ENCODE peak calls at places on chromosomes 2 and 18, in eight cellular contexts. One of them, this sample, is unnamed.

GRCh38 chr2:32168513-32168912 is 2.8 kb downstream of the SLC30A6 start:
- DNase-seq in ovary: no peak
- DNase-seq in IMR-90: no peak
- DNase-seq in AG09319: no peak
- DNase-seq in epithelial cell of esophagus: no peak
- DNase-seq in HCT116: no peak
- DNase-seq in foreskin fibroblast: no peak
- DNase-seq in endothelial cell: no peak
- DNase-seq in this sample: no peak

GRCh38 chr2:106801256-106801655 is 84.7 kb downstream of the ST6GAL2 start:
- DNase-seq in endothelial cell: no peak
- DNase-seq in foreskin fibroblast: no peak
- DNase-seq in IMR-90: no peak
- DNase-seq in AG09319: no peak
- DNase-seq in HCT116: no peak
- DNase-seq in ovary: no peak
- DNase-seq in epithelial cell of esophagus: no peak
- DNase-seq in this sample: no peak

GRCh38 chr2:208020253-208020652 is 5.1 kb downstream of the PLEKHM3 start:
- DNase-seq in HCT116: no peak
- DNase-seq in epithelial cell of esophagus: no peak
- DNase-seq in endothelial cell: no peak
- DNase-seq in foreskin fibroblast: no peak
- DNase-seq in IMR-90: no peak
- DNase-seq in ovary: no peak
- DNase-seq in AG09319: no peak
- DNase-seq in this sample: no peak

GRCh38 chr18:63131106-63131943 is 188.2 kb downstream of the BCL2 start:
- DNase-seq in HCT116: no peak
- DNase-seq in endothelial cell: peak; percentile 28
- DNase-seq in foreskin fibroblast: peak; percentile 33
- DNase-seq in epithelial cell of esophagus: peak; percentile 60
- DNase-seq in ovary: peak; percentile 80
- DNase-seq in AG09319: peak; percentile 25
- DNase-seq in IMR-90: peak; percentile 59
- DNase-seq in this sample: no peak

GRCh38 chr2:136714452-136714951 is 50.8 kb upstream of the THSD7B start:
- DNase-seq in epithelial cell of esophagus: no peak
- DNase-seq in ovary: no peak
- DNase-seq in endothelial cell: no peak
- DNase-seq in foreskin fibroblast: no peak
- DNase-seq in IMR-90: no peak
- DNase-seq in HCT116: no peak
- DNase-seq in AG09319: no peak
- DNase-seq in this sample: no peak

GRCh38 chr2:157170299-157170698 is 87.2 kb upstream of the GALNT5 start:
- DNase-seq in epithelial cell of esophagus: peak; percentile 16
- DNase-seq in endothelial cell: no peak
- DNase-seq in ovary: no peak
- DNase-seq in HCT116: no peak
- DNase-seq in IMR-90: peak; percentile 65
- DNase-seq in foreskin fibroblast: peak; percentile 64
- DNase-seq in AG09319: no peak
- DNase-seq in this sample: no peak

GRCh38 chr2:178484245-178485041 is 4.2 kb downstream of the PLEKHA3 start:
- DNase-seq in AG09319: no peak
- DNase-seq in ovary: peak; percentile 26
- DNase-seq in IMR-90: peak; percentile 30
- DNase-seq in endothelial cell: no peak
- DNase-seq in foreskin fibroblast: peak; percentile 19
- DNase-seq in epithelial cell of esophagus: peak; percentile 37
- DNase-seq in HCT116: no peak
- DNase-seq in this sample: no peak

GRCh38 chr2:232501331-232501771 is 13.7 kb upstream of the ECEL1 start:
- DNase-seq in AG09319: no peak
- DNase-seq in epithelial cell of esophagus: no peak
- DNase-seq in foreskin fibroblast: no peak
- DNase-seq in endothelial cell: no peak
- DNase-seq in ovary: peak; percentile 76
- DNase-seq in IMR-90: no peak
- DNase-seq in HCT116: no peak
- DNase-seq in this sample: no peak

GRCh38 chr2:7953184-7953583 is 728.7 kb upstream of the ID2 start:
- DNase-seq in IMR-90: no peak
- DNase-seq in endothelial cell: no peak
- DNase-seq in AG09319: no peak
- DNase-seq in epithelial cell of esophagus: no peak
- DNase-seq in foreskin fibroblast: no peak
- DNase-seq in HCT116: no peak
- DNase-seq in ovary: no peak
- DNase-seq in this sample: no peak

GRCh38 chr2:241977557-241978300 is 108.2 kb downstream of the RTP5 start:
- DNase-seq in AG09319: no peak
- DNase-seq in IMR-90: no peak
- DNase-seq in HCT116: no peak
- DNase-seq in epithelial cell of esophagus: no peak
- DNase-seq in foreskin fibroblast: no peak
- DNase-seq in ovary: no peak
- DNase-seq in endothelial cell: no peak
- DNase-seq in this sample: no peak

GRCh38 chr2:54770676-54771075 is 47.2 kb downstream of the EML6 start:
- DNase-seq in IMR-90: no peak
- DNase-seq in foreskin fibroblast: no peak
- DNase-seq in HCT116: no peak
- DNase-seq in ovary: no peak
- DNase-seq in AG09319: no peak
- DNase-seq in epithelial cell of esophagus: peak; percentile 37
- DNase-seq in endothelial cell: no peak
- DNase-seq in this sample: no peak

GRCh38 chr18:56901919-56902318 is 245.0 kb upstream of the BOD1L2 start:
- DNase-seq in foreskin fibroblast: no peak
- DNase-seq in HCT116: no peak
- DNase-seq in ovary: no peak
- DNase-seq in epithelial cell of esophagus: no peak
- DNase-seq in endothelial cell: no peak
- DNase-seq in AG09319: no peak
- DNase-seq in IMR-90: no peak
- DNase-seq in this sample: no peak

GRCh38 chr18:53028565-53028964 is 688.6 kb downstream of the DCC start:
- DNase-seq in HCT116: no peak
- DNase-seq in AG09319: no peak
- DNase-seq in epithelial cell of esophagus: no peak
- DNase-seq in ovary: no peak
- DNase-seq in IMR-90: no peak
- DNase-seq in foreskin fibroblast: no peak
- DNase-seq in endothelial cell: no peak
- DNase-seq in this sample: no peak

GRCh38 chr2:64595397-64596160 is 58.1 kb downstream of the SERTAD2 start:
- DNase-seq in HCT116: peak; percentile 27
- DNase-seq in foreskin fibroblast: no peak
- DNase-seq in AG09319: no peak
- DNase-seq in endothelial cell: no peak
- DNase-seq in ovary: no peak
- DNase-seq in IMR-90: peak; percentile 17
- DNase-seq in epithelial cell of esophagus: peak; percentile 40
- DNase-seq in this sample: no peak
- TF ChIP-seq CTCF in HCT116: peak; percentile 40
- TF ChIP-seq CTCF in foreskin fibroblast: peak; percentile 19
- TF ChIP-seq CTCF in AG09319: peak; percentile 30
- TF ChIP-seq CTCF in endothelial cell: no peak
- TF ChIP-seq CTCF in ovary: no peak
- TF ChIP-seq CTCF in IMR-90: peak; percentile 49
- TF ChIP-seq CTCF in epithelial cell of esophagus: peak; percentile 37
- TF ChIP-seq CTCF in this sample: no peak

DNA sequence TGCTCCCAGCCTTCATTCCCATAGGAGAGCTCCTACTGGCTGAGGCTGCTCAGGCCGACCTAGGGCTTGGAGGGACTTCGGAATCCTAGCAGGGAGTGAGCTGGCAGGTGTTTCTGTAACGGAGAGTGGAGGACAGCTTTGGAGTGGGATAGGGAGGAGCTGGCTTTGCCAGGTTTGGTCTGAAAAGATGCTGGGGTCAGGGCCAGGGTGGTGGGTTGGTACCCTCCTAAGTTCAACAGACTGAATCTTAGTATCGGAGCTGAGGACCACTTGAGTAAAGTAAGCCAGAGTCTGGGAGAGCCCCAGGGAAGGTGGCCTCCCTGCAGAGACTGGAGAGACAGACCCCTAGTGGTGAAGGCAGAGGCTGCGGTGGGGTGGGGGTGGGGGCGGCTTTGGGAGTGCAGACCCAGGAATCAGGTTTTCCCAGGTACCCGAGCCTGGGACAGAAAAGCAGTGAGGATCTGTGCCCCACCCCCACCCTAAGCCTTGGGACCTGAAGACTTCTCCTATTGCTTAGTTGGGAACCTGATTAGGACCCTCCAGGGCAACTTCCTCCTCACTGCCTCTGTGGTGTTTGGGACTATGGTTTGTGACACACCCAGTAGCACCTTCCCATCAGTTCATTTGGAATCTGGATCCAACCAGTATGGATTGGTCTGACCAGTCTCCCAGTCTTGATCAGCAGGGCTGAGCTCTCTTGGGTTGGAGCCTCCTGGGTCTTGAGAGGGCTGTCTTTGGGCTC is 3.0 kb downstream of the CNNM4 start:
- DNase-seq in ovary: no peak
- DNase-seq in epithelial cell of esophagus: no peak
- DNase-seq in endothelial cell: peak; percentile 37
- DNase-seq in foreskin fibroblast: no peak
- DNase-seq in IMR-90: no peak
- DNase-seq in AG09319: no peak
- DNase-seq in HCT116: no peak
- DNase-seq in this sample: no peak
- TF ChIP-seq CTCF in ovary: no peak
- TF ChIP-seq CTCF in epithelial cell of esophagus: peak; percentile 32
- TF ChIP-seq CTCF in endothelial cell: peak; percentile 19
- TF ChIP-seq CTCF in foreskin fibroblast: peak; percentile 32
- TF ChIP-seq CTCF in IMR-90: peak; percentile 41
- TF ChIP-seq CTCF in AG09319: peak; percentile 43
- TF ChIP-seq CTCF in HCT116: peak; percentile 57
- TF ChIP-seq CTCF in this sample: no peak

GRCh38 chr2:189629553-189630453 is 31.5 kb upstream of the ASNSD1 start:
- DNase-seq in foreskin fibroblast: no peak
- DNase-seq in AG09319: no peak
- DNase-seq in endothelial cell: no peak
- DNase-seq in IMR-90: peak; percentile 43
- DNase-seq in epithelial cell of esophagus: no peak
- DNase-seq in HCT116: no peak
- DNase-seq in ovary: no peak
- DNase-seq in this sample: no peak

GRCh38 chr2:189631849-189632248 is 29.4 kb upstream of the ASNSD1 start:
- DNase-seq in foreskin fibroblast: no peak
- DNase-seq in endothelial cell: no peak
- DNase-seq in HCT116: no peak
- DNase-seq in IMR-90: no peak
- DNase-seq in ovary: no peak
- DNase-seq in epithelial cell of esophagus: no peak
- DNase-seq in AG09319: no peak
- DNase-seq in this sample: no peak

GRCh38 chr2:189635353-189635752 is 25.9 kb upstream of the ASNSD1 start:
- DNase-seq in foreskin fibroblast: no peak
- DNase-seq in IMR-90: no peak
- DNase-seq in AG09319: no peak
- DNase-seq in HCT116: no peak
- DNase-seq in epithelial cell of esophagus: no peak
- DNase-seq in ovary: no peak
- DNase-seq in endothelial cell: no peak
- DNase-seq in this sample: no peak

GRCh38 chr2:189628817-189629552 is 32.3 kb upstream of the ASNSD1 start:
- DNase-seq in endothelial cell: no peak
- DNase-seq in ovary: no peak
- DNase-seq in IMR-90: no peak
- DNase-seq in foreskin fibroblast: no peak
- DNase-seq in epithelial cell of esophagus: peak; percentile 64
- DNase-seq in HCT116: no peak
- DNase-seq in AG09319: no peak
- DNase-seq in this sample: no peak

GRCh38 chr2:189633392-189633811 is 27.9 kb upstream of the ASNSD1 start:
- DNase-seq in ovary: no peak
- DNase-seq in endothelial cell: peak; percentile 30
- DNase-seq in AG09319: no peak
- DNase-seq in foreskin fibroblast: no peak
- DNase-seq in HCT116: no peak
- DNase-seq in IMR-90: no peak
- DNase-seq in epithelial cell of esophagus: peak; percentile 34
- DNase-seq in this sample: no peak
- TF ChIP-seq CTCF in ovary: no peak
- TF ChIP-seq CTCF in endothelial cell: peak; percentile 46
- TF ChIP-seq CTCF in AG09319: peak; percentile 26
- TF ChIP-seq CTCF in foreskin fibroblast: peak; percentile 28
- TF ChIP-seq CTCF in HCT116: peak; percentile 46
- TF ChIP-seq CTCF in IMR-90: peak; percentile 41
- TF ChIP-seq CTCF in epithelial cell of esophagus: peak; percentile 41
- TF ChIP-seq CTCF in this sample: no peak

GRCh38 chr2:142286618-142287017 is 155.8 kb upstream of the LRP1B start:
- DNase-seq in HCT116: peak; percentile 42
- DNase-seq in epithelial cell of esophagus: peak; percentile 44
- DNase-seq in endothelial cell: peak; percentile 26
- DNase-seq in IMR-90: no peak
- DNase-seq in AG09319: no peak
- DNase-seq in foreskin fibroblast: no peak
- DNase-seq in ovary: no peak
- DNase-seq in this sample: no peak
- TF ChIP-seq CTCF in HCT116: peak; percentile 78
- TF ChIP-seq CTCF in epithelial cell of esophagus: peak; percentile 62
- TF ChIP-seq CTCF in endothelial cell: peak; percentile 35
- TF ChIP-seq CTCF in IMR-90: peak; percentile 16
- TF ChIP-seq CTCF in AG09319: peak; percentile 1
- TF ChIP-seq CTCF in foreskin fibroblast: no peak
- TF ChIP-seq CTCF in ovary: no peak
- TF ChIP-seq CTCF in this sample: no peak